ENCODE peak calls at places on chromosomes 11 and 22, in four cellular contexts. X is mesendoderm, Y is H1, S is IMR-90. D is an unnamed sample. For H3K27me3, the result is how much of the 10 kb centered on the place peaks cover.

GRCh38 chr11:130622126-130622525 is 173.7 kb downstream of the ADAMTS15 start:
- DNase-seq in X (no peak), Y (no peak), S (no peak), D (no peak)

GRCh38 chr22:35971418-35972119 is 57.1 kb downstream of the RBFOX2 start:
- DNase-seq in X (peak), Y (no peak), S (peak), D (no peak)

GRCh38 chr11:55714982-55715888 is 53.2 kb downstream of the OR4C6 start:
- DNase-seq in X (peak), Y (peak), S (no peak), D (no peak)

GRCh38 chr11:95150977-95151684 is 61.5 kb downstream of the ENDOD1 start:
- DNase-seq in X (peak), Y (peak), S (peak), D (peak)

GRCh38 chr11:18853086-18853720 is 61.6 kb upstream of the PTPN5 start:
- DNase-seq in X (peak), Y (peak), S (peak), D (peak)

GRCh38 chr22:41870786-41871185 is 37.9 kb downstream of the SREBF2 start:
- DNase-seq in X (no peak), Y (no peak), S (no peak), D (no peak)

GRCh38 chr11:43835104-43835503 is 45.5 kb upstream of the ALKBH3 start:
- DNase-seq in X (no peak), Y (no peak), S (no peak), D (no peak)

GRCh38 chr11:3171931-3172560 is 6.9 kb upstream of the OSBPL5 start:
- DNase-seq in X (no peak), Y (no peak), S (no peak), D (no peak)

GRCh38 chr22:43990044-43990443 is 34.1 kb upstream of the PARVB start:
- DNase-seq in X (no peak), Y (no peak), S (no peak), D (no peak)

GRCh38 chr11:36948445-36949171 is 350.6 kb upstream of the RAG2 start:
- DNase-seq in X (peak), Y (no peak), S (no peak), D (no peak)

GRCh38 chr11:103903621-103904323 is 132.7 kb upstream of the DDI1 start:
- DNase-seq in X (no peak), Y (no peak), S (no peak), D (no peak)

GRCh38 chr11:93567406-93567819 is 24.2 kb upstream of the SMCO4 start:
- DNase-seq in X (no peak), Y (no peak), S (no peak), D (no peak)

GRCh38 chr11:2858995-2859705 is 26.4 kb downstream of the CDKN1C start:
- DNase-seq in X (no peak), Y (no peak), S (no peak), D (no peak)

GRCh38 chr22:49519117-49519737 is 308.4 kb downstream of the BRD1 start:
- DNase-seq in X (no peak), Y (no peak), S (no peak), D (no peak)

GRCh38 chr11:27234043-27234668 is 128.9 kb downstream of the CCDC34 start:
- DNase-seq in X (no peak), Y (no peak), S (peak), D (no peak)

GRCh38 chr11:95599959-95600586 is 189.5 kb downstream of the FAM76B start:
- DNase-seq in X (no peak), Y (no peak), S (no peak), D (no peak)

GRCh38 chr11:12159351-12160099 is 49.1 kb downstream of the MICAL2 start:
- DNase-seq in X (no peak), Y (no peak), S (peak), D (no peak)

GRCh38 chr22:26798433-26799065 is 141.2 kb downstream of the MIAT start:
- DNase-seq in X (no peak), Y (no peak), S (no peak), D (peak)

GRCh38 chr11:83659466-83659865 is 373.3 kb upstream of the CCDC90B start:
- DNase-seq in X (no peak), Y (no peak), S (no peak), D (no peak)

GRCh38 chr11:2527621-2528291 is 82.9 kb downstream of the KCNQ1 start:
- DNase-seq in X (no peak), Y (no peak), S (no peak), D (no peak)

GRCh38 chr11:126282742-126283591 is at the start of gene TIRAP:
- DNase-seq in X (peak), Y (peak), S (peak), D (peak)

GRCh38 chr11:10379433-10379832 is 74.6 kb downstream of the ADM start:
- DNase-seq in X (no peak), Y (no peak), S (peak), D (no peak)

GRCh38 chr11:125494987-125495725 is 909 bp downstream of the FEZ1 start:
- DNase-seq in X (peak), Y (peak), S (peak), D (peak)

GRCh38 chr11:69497221-69497787 is 15.8 kb downstream of the LINC01488 start:
- DNase-seq in X (peak), Y (no peak), S (peak), D (no peak)

GRCh38 chr11:125990244-125990643 is 44.4 kb downstream of the VSIG10L2 start:
- DNase-seq in X (no peak), Y (no peak), S (peak), D (no peak)

GRCh38 chr11:84261707-84262106 is 975.5 kb upstream of the CCDC90B start:
- DNase-seq in X (peak), Y (peak), S (no peak), D (peak)

GRCh38 chr11:69974528-69974927 is 103.6 kb upstream of the ANO1 start:
- DNase-seq in X (no peak), Y (no peak), S (no peak), D (no peak)

GRCh38 chr22:24157783-24158170 is 23.5 kb upstream of the SUSD2 start:
- DNase-seq in X (no peak), Y (no peak), S (no peak), D (no peak)
- H2BK5ac ChIP-seq in X (no peak), Y (no peak), S (no peak), D (no peak)

DNA sequence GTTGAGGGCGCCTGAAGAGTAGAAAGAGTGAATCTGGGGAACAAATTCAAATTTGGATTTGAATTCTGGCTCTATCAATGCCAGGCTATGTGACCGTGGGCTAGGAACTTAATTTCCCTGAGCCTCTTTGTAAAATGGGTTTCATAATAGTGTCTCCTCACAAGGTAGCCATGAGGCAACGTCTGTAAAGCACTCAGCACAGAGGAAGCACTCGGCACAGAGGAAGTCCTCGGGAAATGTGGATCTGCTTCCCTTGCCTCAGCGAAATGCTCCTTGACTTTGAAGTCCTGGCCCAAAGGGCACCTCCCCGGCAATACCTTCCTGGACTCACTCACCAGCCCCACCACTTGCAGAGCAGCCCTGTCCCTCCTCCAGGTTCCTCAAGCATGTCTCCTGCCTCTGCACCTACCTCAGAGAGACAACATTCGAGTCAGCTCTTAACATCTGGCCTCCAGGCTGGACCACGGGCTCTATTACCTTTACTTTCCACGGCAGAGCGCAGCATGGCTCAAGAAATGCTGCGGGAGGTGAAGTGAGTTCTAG is 17.7 kb downstream of the CD6 start:
- DNase-seq in X (no peak), Y (no peak), S (no peak), D (no peak)
- H3K27me3 ChIP-seq in X (under half), Y (under half), S (under half), D (under half)

DNA sequence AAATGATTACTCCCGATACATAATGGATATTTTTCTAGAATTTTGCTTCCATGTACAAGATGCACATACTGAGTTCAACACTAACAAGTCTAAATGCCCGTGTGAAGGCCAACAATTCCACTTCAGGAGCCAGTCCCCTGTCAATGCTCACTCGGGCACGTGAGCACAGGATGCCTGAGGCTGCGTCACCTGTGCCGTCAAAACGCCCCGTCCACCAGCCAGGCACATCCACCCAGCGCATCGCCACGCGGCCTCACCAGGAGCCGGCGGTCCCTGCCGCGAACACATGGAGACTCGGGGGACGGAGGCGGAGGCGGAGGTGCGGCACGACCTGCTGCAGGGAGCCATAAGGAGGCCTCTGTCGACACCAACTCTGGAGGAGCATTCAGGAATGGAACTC is 9.8 kb downstream of the TOLLIP start:
- DNase-seq in X (no peak), Y (peak), S (no peak), D (peak)
- H4K5ac ChIP-seq in X (no peak), Y (no peak), S (no peak), D (no peak)

DNA sequence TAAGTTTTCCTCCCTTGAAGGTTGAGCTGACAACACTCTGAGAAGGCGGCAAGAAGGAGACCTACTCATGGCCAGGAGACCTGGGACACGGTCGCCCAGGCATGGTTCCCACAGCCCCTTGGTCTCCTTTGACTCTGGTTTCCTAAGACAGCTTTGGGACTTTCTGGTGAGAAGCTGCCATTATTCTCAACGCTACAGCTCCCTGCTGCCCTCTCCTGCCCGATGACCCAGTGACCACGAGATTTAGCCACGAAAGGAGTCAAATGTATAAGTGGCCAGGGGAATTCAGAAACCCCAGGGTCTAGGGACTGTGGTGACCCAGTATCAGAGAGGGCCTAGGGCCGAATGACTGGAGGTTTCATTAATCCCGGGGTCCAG is 696 bp upstream of the SDF2L1 start:
- DNase-seq in X (peak), Y (peak), S (peak), D (peak)
- H2BK5ac ChIP-seq in X (no peak), Y (no peak), S (no peak), D (no peak)

GRCh38 chr11:135037828-135038227 is 625.8 kb upstream of the B3GAT1 start:
- DNase-seq in X (no peak), Y (no peak), S (no peak), D (no peak)
- H3K27me3 ChIP-seq in X (under half), Y (under half), S (under half), D (under half)